ENCODE peak calls at places on chromosomes 4 and X, in five cellular contexts. Y is GM12878, W is brain microvascular endothelial cell, F is GM06990, R is dorsolateral prefrontal cortex. N is an unnamed sample.

GRCh38 chr4:155999743-156000142 is 46.1 kb upstream of the CTSO start:
- DNase-seq in F (no peak), Y (no peak), R (no peak), W (peak), N (peak)

GRCh38 chr4:73001885-73002284 is 67.6 kb downstream of the COX18 start:
- DNase-seq in F (no peak), Y (no peak), W (no peak), R (no peak), N (no peak)

GRCh38 chr4:177285953-177286352 is 23.7 kb upstream of the NEIL3 start:
- DNase-seq in F (no peak), W (no peak), R (no peak), Y (no peak), N (no peak)

GRCh38 chrX:119655125-119655524 is 37.8 kb downstream of the SEPTIN6 start:
- DNase-seq in W (peak), F (no peak), Y (no peak), R (no peak), N (peak)

GRCh38 chr4:45241976-45242375 is 515.6 kb upstream of the GNPDA2 start:
- DNase-seq in Y (no peak), F (no peak), W (no peak), R (no peak), N (no peak)

GRCh38 chr4:23135792-23136645 is 443.3 kb downstream of the GBA3 start:
- DNase-seq in Y (no peak), F (no peak), W (peak), R (no peak), N (peak)

GRCh38 chr4:3266076-3266475 is 17.1 kb downstream of the MSANTD1 start:
- DNase-seq in F (no peak), Y (no peak), W (no peak), R (no peak), N (no peak)

GRCh38 chr4:105057370-105058096 is 89.1 kb upstream of the TET2 start:
- DNase-seq in F (peak), Y (peak), R (no peak), W (no peak), N (peak)

GRCh38 chr4:145531193-145531592 is 49.5 kb downstream of the SMAD1 start:
- DNase-seq in W (no peak), F (no peak), R (peak), Y (no peak), N (peak)

GRCh38 chr4:187084696-187085095 is 361.0 kb upstream of the FAT1 start:
- DNase-seq in F (no peak), W (no peak), Y (no peak), R (no peak), N (no peak)

GRCh38 chr4:53809816-53810215 is 218.5 kb upstream of the LNX1 start:
- DNase-seq in R (no peak), Y (no peak), F (no peak), W (no peak), N (no peak)

GRCh38 chr4:1193206-1194027 is 21.0 kb upstream of the SPON2 start:
- DNase-seq in F (no peak), R (peak), W (no peak), Y (no peak), N (peak)

GRCh38 chr4:1194028-1194900 is 21.9 kb upstream of the SPON2 start:
- DNase-seq in R (peak), W (no peak), Y (no peak), F (no peak), N (peak)

GRCh38 chr4:1191621-1192020 is 19.2 kb upstream of the SPON2 start:
- DNase-seq in W (no peak), F (peak), Y (no peak), R (no peak), N (peak)

GRCh38 chr4:1192091-1192492 is 19.7 kb upstream of the SPON2 start:
- DNase-seq in F (no peak), W (peak), Y (no peak), R (peak), N (no peak)

DNA sequence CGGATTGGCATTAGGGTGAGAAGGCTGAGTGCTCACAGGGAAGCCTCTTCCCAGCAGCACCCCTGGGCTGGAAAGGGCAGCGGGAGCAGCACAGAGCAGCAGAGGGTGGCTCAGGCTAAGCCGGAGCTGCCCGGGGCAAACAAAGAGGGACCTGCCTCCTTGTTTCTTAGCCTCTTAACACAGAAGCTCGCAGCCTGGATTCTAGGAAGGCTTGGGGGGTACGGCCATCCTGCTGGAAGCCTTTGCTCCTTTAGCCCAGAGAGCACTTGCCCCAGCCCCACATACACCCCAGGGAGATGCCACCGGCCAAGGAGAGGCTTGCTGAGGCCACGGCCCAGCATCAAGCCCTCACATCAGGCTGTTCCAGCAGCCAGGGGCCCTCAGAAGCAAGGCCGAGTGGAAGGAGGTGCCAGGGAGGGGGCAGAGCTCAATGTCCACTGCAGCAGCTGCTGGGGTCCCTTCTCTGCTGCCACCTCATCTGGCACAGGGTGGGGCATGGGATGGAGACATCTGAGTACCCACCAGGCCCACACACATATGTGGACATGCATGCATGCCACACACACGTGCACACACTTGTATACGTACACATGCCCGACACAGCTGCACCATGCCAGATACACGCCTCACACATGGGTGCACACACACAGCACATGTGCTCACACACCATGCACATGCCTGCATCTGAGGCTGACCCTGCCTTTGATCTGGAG is 20.3 kb upstream of the SPON2 start:
- DNase-seq in R (peak), W (no peak), Y (no peak), F (peak), N (peak)
- H3K4me3 ChIP-seq in R (no peak), W (no peak), Y (no peak), F (no peak), N (no peak)

GRCh38 chr4:2069161-2069971 is 10.2 kb downstream of the NAT8L start:
- DNase-seq in Y (no peak), F (no peak), W (no peak), R (peak), N (no peak)
- TF ChIP-seq CTCF in Y (no peak), F (no peak), W (no peak), R (no peak), N (no peak)

GRCh38 chr4:74311696-74312313 is 3.5 kb downstream of the EPGN start:
- DNase-seq in F (no peak), W (peak), R (no peak), Y (peak), N (peak)
- H3K4me3 ChIP-seq in F (no peak), W (no peak), R (no peak), Y (no peak), N (no peak)

GRCh38 chr4:184118516-184118915 is 99.2 kb downstream of the ENPP6 start:
- DNase-seq in W (no peak), Y (no peak), R (no peak), F (no peak), N (no peak)

GRCh38 chr4:184112006-184112550 is 105.6 kb downstream of the ENPP6 start:
- DNase-seq in F (no peak), R (no peak), W (no peak), Y (no peak), N (no peak)

GRCh38 chr4:184117662-184118199 is 99.9 kb downstream of the ENPP6 start:
- DNase-seq in R (no peak), F (no peak), W (no peak), Y (no peak), N (no peak)

GRCh38 chr4:184114431-184114830 is 103.2 kb downstream of the ENPP6 start:
- DNase-seq in F (no peak), Y (no peak), W (no peak), R (no peak), N (no peak)

DNA sequence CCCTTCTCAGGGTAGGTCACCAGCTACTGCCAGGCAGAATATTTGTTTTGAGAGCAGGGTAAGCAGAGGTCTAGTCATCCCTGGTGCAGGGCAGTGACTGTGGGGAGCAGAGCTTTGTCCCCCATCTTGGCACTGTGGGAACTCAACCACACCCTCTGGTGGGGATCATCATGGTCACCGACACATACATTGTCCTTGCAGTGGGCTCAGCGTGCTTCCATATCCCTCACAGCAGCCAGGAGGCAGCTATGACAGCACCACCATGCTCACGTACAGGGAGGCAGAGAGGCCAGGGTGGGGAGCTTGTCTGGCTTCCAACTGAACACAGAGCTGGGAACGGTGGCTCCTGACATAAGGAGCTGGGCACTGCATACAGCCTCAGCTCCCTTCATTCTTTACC is 102.3 kb downstream of the ENPP6 start:
- DNase-seq in F (no peak), R (no peak), Y (no peak), W (no peak), N (no peak)
- TF ChIP-seq CTCF in F (no peak), R (no peak), Y (no peak), W (no peak), N (no peak)

DNA sequence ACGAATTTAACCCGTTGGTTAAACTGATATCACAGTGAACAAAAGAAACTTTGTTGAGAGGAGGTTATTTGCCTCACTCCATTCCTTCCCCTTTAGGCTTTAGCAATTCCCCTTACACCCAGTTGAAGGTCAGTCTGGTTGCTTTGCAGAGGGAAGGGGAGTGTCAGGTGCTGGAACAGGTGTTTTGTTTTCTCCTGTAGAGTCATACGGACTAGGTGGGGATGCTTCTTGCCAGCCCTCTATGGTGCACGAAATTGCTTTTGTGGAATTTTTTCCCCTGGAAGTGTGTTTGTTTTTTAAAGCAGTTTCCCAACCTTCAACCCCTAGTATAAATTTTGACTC is 33.1 kb downstream of the DLG3 start:
- DNase-seq in W (no peak), Y (no peak), F (no peak), R (no peak), N (no peak)
- H3K4me3 ChIP-seq in W (peak), Y (no peak), F (no peak), R (no peak), N (no peak)

GRCh38 chr4:76197001-76197743 is 16.5 kb downstream of the SCARB2 start:
- DNase-seq in Y (no peak), W (peak), F (no peak), R (no peak), N (peak)

GRCh38 chr4:76197971-76198410 is 15.6 kb downstream of the SCARB2 start:
- DNase-seq in Y (no peak), F (peak), W (peak), R (peak), N (peak)

GRCh38 chr4:76200771-76201224 is 12.8 kb downstream of the SCARB2 start:
- DNase-seq in W (no peak), R (no peak), Y (no peak), F (no peak), N (peak)

GRCh38 chr4:76198411-76199237 is 15.0 kb downstream of the SCARB2 start:
- DNase-seq in R (peak), W (peak), F (peak), Y (peak), N (peak)

DNA sequence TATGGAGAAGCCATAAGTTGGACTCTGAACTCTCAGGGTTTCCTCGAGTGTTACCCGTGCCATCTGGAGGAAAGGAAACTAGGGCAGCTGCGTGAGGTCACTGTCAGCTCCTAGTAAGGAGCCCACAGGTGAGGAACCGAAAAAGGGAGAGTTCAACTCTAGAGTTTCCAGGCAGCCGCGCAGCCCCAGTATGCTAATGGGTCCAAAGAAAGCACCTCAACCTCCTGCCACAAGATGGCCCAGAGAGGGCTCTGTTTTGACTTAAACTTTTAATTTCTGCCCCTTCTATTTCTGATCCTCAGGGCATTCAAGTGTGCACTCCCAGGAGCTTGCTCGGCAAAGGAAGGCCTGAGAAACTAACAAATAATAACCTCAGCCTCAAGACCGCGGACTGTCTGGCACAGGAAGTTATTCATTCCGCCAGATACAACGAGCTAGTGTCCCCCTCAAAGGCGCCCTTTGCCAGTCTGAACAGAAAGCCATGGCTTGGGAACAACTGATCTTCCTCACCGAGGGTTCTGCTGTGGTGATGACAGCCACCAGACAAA is 13.9 kb downstream of the SCARB2 start:
- DNase-seq in W (peak), R (peak), F (peak), Y (peak), N (peak)
- TF ChIP-seq CTCF in W (peak), R (no peak), F (peak), Y (peak), N (no peak)

GRCh38 chrX:121308276-121308805 is 260.9 kb downstream of the GLUD2 start:
- DNase-seq in W (peak), F (peak), R (no peak), Y (peak), N (peak)
- H3K4me3 ChIP-seq in W (no peak), F (no peak), R (no peak), Y (no peak), N (no peak)

GRCh38 chr4:77022581-77023133 is 53.1 kb downstream of the CCNI start:
- DNase-seq in R (no peak), W (peak), Y (no peak), F (no peak), N (no peak)
- TF ChIP-seq CTCF in R (no peak), W (peak), Y (no peak), F (no peak), N (no peak)